ENCODE peak calls at places on chromosome 1, in seven cellular contexts. Q is stomach, E is H1, S is sigmoid colon, P is GM12891, J is upper lobe of left lung, W is transverse colon. M is an unnamed sample.

GRCh38 chr1:31855038-31855845 is 39.4 kb upstream of the SPOCD1 start:
- DNase-seq in W (no peak), E (no peak), P (no peak), S (peak), J (no peak), Q (no peak), M (no peak)

GRCh38 chr1:50976890-50977574 is 7.0 kb downstream of the CDKN2C start:
- DNase-seq in E (no peak), P (peak), J (peak), W (no peak), S (no peak), Q (no peak), M (no peak)

GRCh38 chr1:29320541-29320940 is 84.2 kb downstream of the PTPRU start:
- DNase-seq in J (no peak), P (no peak), Q (no peak), S (peak), E (no peak), W (no peak), M (no peak)

GRCh38 chr1:162966608-162967007 is 102.6 kb upstream of the RGS4 start:
- DNase-seq in J (no peak), P (no peak), W (no peak), Q (no peak), E (no peak), S (no peak), M (no peak)

GRCh38 chr1:107339775-107340174 is 198.9 kb downstream of the NTNG1 start:
- DNase-seq in S (no peak), P (no peak), Q (no peak), J (no peak), W (no peak), E (no peak), M (no peak)

GRCh38 chr1:165481820-165482532 is 37.0 kb upstream of the RXRG start:
- DNase-seq in Q (peak), P (no peak), E (peak), W (peak), S (no peak), J (peak), M (no peak)

GRCh38 chr1:83055391-83056170 is 943.4 kb downstream of the TTLL7 start:
- DNase-seq in E (no peak), J (no peak), S (no peak), W (no peak), P (no peak), Q (no peak), M (no peak)

GRCh38 chr1:119467857-119468666 is 38.9 kb upstream of the HSD3B1 start:
- DNase-seq in W (no peak), P (no peak), J (no peak), E (no peak), Q (no peak), S (no peak), M (no peak)

GRCh38 chr1:27447883-27448282 is 42.1 kb downstream of the WASF2 start:
- DNase-seq in W (no peak), Q (no peak), E (no peak), P (no peak), J (no peak), S (no peak), M (no peak)

GRCh38 chr1:116990612-116991151 is 10.9 kb upstream of the CD101 start:
- DNase-seq in P (no peak), S (peak), Q (no peak), E (no peak), J (peak), W (peak), M (no peak)

GRCh38 chr1:156463874-156464273 is 36.7 kb downstream of the MEF2D start:
- DNase-seq in P (no peak), S (no peak), Q (no peak), W (no peak), J (no peak), E (no peak), M (no peak)

GRCh38 chr1:145918144-145918991 is at the start of gene PEX11B:
- DNase-seq in S (peak), J (peak), Q (peak), E (no peak), P (peak), W (peak), M (peak)
- TF ChIP-seq POLR2AphosphoS5 in S (peak), J (peak), Q (peak), E (no peak), P (no peak), W (peak), M (peak)

GRCh38 chr1:41003640-41004220 is 17.8 kb downstream of the SLFNL1 start:
- DNase-seq in J (peak), Q (peak), W (peak), P (no peak), S (peak), E (no peak), M (peak)
- TF ChIP-seq POLR2AphosphoS5 in J (peak), Q (peak), W (peak), P (peak), S (peak), E (no peak), M (no peak)

DNA sequence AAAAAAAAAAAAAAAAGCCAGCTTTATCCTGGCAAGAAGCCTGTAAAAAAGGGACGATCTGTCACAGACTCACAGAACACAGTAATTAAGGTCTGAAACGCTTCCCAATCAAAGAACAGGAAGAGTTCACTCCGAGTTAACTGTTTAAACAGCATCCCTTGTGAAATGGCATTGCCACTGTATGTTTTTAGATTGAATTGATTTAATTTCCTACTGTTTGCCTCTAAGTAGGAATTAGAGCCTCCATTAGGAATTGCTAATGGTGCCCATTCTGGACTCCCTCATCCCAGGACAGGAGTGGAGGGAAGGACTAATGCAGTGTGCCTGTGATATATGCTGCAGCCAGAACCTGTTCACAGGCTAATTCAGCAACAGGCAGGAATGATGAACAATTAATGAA is 370.8 kb downstream of the RWDD3 start:
- DNase-seq in J (no peak), W (no peak), P (no peak), Q (no peak), E (no peak), S (no peak), M (no peak)
- TF ChIP-seq POLR2AphosphoS5 in J (no peak), W (no peak), P (no peak), Q (no peak), E (no peak), S (no peak), M (no peak)

GRCh38 chr1:9317591-9318331 is 25.1 kb downstream of the SPSB1 start:
- DNase-seq in S (peak), Q (no peak), P (peak), J (no peak), E (no peak), W (peak), M (no peak)
- TF ChIP-seq POLR2AphosphoS5 in S (peak), Q (no peak), P (no peak), J (peak), E (no peak), W (peak), M (no peak)

DNA sequence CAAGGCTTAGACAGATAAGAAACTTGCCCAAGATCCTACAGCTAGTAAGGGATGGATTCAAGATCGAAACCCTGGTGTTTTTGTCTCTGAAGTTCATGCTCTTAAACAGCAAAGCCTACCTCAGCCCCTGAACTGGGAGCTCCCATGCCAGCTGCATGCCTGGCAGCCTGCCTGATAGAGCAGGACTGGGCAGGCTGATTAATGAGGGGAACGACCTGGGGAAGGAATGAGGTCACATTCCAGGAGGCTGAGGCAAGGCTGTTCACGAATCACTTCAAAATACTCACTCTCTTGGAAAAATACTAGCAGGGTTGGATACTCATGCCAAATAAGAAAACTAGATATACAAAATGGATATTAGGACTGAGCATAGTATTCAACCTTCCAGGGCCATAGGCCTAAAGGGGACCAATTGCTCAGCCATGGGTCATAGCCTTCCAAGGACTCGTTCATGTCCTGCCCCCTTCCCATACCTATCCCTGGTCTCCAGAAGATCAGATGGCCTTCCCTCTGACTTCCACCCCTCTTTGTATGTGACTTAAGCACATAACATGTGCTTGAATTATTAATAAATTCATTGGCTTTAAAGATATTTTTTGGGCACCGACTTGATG is 15.6 kb upstream of the TACSTD2 start:
- DNase-seq in W (no peak), S (peak), P (no peak), Q (peak), J (peak), E (no peak), M (no peak)
- TF ChIP-seq POLR2AphosphoS5 in W (peak), S (peak), P (no peak), Q (peak), J (peak), E (no peak), M (no peak)

GRCh38 chr1:917076-917459 is 6.7 kb upstream of the SAMD11 start:
- DNase-seq in Q (no peak), E (no peak), W (no peak), P (no peak), J (no peak), S (no peak), M (no peak)
- TF ChIP-seq POLR2AphosphoS5 in Q (no peak), E (no peak), W (no peak), P (no peak), J (no peak), S (no peak), M (no peak)

GRCh38 chr1:19177811-19178210 is 32.3 kb downstream of the UBR4 start:
- DNase-seq in Q (no peak), E (no peak), W (no peak), J (no peak), S (no peak), P (no peak), M (no peak)

GRCh38 chr1:19182223-19182622 is 27.8 kb downstream of the UBR4 start:
- DNase-seq in S (no peak), P (no peak), E (no peak), W (no peak), Q (no peak), J (no peak), M (no peak)

GRCh38 chr1:19178734-19179398 is 31.2 kb downstream of the UBR4 start:
- DNase-seq in S (no peak), Q (no peak), P (no peak), E (no peak), W (no peak), J (no peak), M (no peak)

GRCh38 chr1:19179597-19180271 is 30.3 kb downstream of the UBR4 start:
- DNase-seq in P (peak), E (no peak), S (no peak), J (no peak), Q (no peak), W (no peak), M (peak)
- TF ChIP-seq POLR2AphosphoS5 in P (no peak), E (no peak), S (no peak), J (no peak), Q (no peak), W (no peak), M (no peak)

M was measured in Panc1.